ENCODE peak calls at places on chromosome 2, in four cellular contexts. D, B, L and G are unnamed samples.

GRCh38 chr2:118618279-118618678 is 229.2 kb downstream of the EN1 start:
- DNase-seq in L (no peak), D (no peak), B (no peak), G (no peak)

GRCh38 chr2:162086904-162087303 is 12.9 kb upstream of the DPP4 start:
- DNase-seq in B (no peak), D (peak; percentile 86), L (no peak), G (peak; percentile 85)

GRCh38 chr2:148184967-148185366 is 164.1 kb downstream of the MBD5 start:
- DNase-seq in B (no peak), D (no peak), L (no peak), G (no peak)

GRCh38 chr2:31275976-31276375 is 42.0 kb downstream of the EHD3 start:
- DNase-seq in L (peak; percentile 60), D (no peak), B (peak; percentile 48), G (no peak)

GRCh38 chr2:18701981-18702380 is 112.6 kb upstream of the NT5C1B start:
- DNase-seq in B (no peak), D (peak; percentile 96), L (no peak), G (peak; percentile 91)

GRCh38 chr2:120938132-120938771 is 202.6 kb downstream of the GLI2 start:
- DNase-seq in D (no peak), L (no peak), B (no peak), G (peak; percentile 24)

GRCh38 chr2:64655873-64656272 is 2.2 kb upstream of the SERTAD2 start:
- DNase-seq in B (no peak), D (no peak), L (no peak), G (no peak)

GRCh38 chr2:137945229-137945628 is 19.0 kb upstream of the HNMT start:
- DNase-seq in D (no peak), L (no peak), B (no peak), G (no peak)

GRCh38 chr2:206289391-206289790 is 14.9 kb downstream of the ZDBF2 start:
- DNase-seq in L (no peak), B (no peak), D (no peak), G (no peak)

GRCh38 chr2:110863726-110864125 is 131.4 kb downstream of the ACOXL start:
- DNase-seq in B (no peak), D (no peak), L (no peak), G (no peak)

GRCh38 chr2:216004408-216005283 is 8.7 kb downstream of the MREG start:
- DNase-seq in B (no peak), L (no peak), D (no peak), G (no peak)

GRCh38 chr2:66559672-66560071 is 124.7 kb downstream of the MEIS1 start:
- DNase-seq in B (no peak), L (no peak), D (no peak), G (peak; percentile 48)

GRCh38 chr2:86787701-86788100 is 3.0 kb downstream of the CD8A start:
- DNase-seq in B (no peak), D (no peak), L (no peak), G (no peak)

GRCh38 chr2:179720173-179720772 is 141.1 kb downstream of the ZNF385B start:
- DNase-seq in D (no peak), B (no peak), L (no peak), G (no peak)

GRCh38 chr2:218986148-218986761 is 1.3 kb upstream of the FEV start:
- DNase-seq in B (no peak), D (no peak), L (no peak), G (no peak)

GRCh38 chr2:10911291-10912075 is at the start of gene KCNF1:
- DNase-seq in L (no peak), B (no peak), D (peak; percentile 56), G (peak; percentile 60)

GRCh38 chr2:67156796-67157195 is 240.3 kb upstream of the ETAA1 start:
- DNase-seq in B (no peak), L (no peak), D (no peak), G (no peak)

GRCh38 chr2:44452184-44452583 is 90.4 kb downstream of the CAMKMT start:
- DNase-seq in D (no peak), B (no peak), L (no peak), G (no peak)

GRCh38 chr2:49175831-49176230 is 21.5 kb upstream of the FSHR start:
- DNase-seq in D (no peak), L (no peak), B (no peak), G (no peak)

GRCh38 chr2:180730976-180731375 is 249.4 kb upstream of the UBE2E3 start:
- DNase-seq in L (no peak), B (no peak), D (peak; percentile 54), G (peak; percentile 88)

GRCh38 chr2:86825728-86826386 is 35.1 kb upstream of the CD8A start:
- DNase-seq in L (no peak), D (no peak), B (no peak), G (no peak)

GRCh38 chr2:64221935-64222334 is 77.7 kb upstream of the PELI1 start:
- DNase-seq in L (no peak), D (no peak), B (no peak), G (no peak)

GRCh38 chr2:70766357-70767093 is 1.5 kb downstream of the ADD2 start:
- DNase-seq in D (no peak), L (no peak), B (no peak), G (no peak)

GRCh38 chr2:62065243-62065642 is 130.7 kb upstream of the B3GNT2 start:
- DNase-seq in B (no peak), D (no peak), L (no peak), G (no peak)

GRCh38 chr2:27627963-27628766 is 647 bp downstream of the CCDC121 start:
- DNase-seq in L (no peak), D (peak; percentile 95), B (no peak), G (peak; percentile 95)

GRCh38 chr2:184560603-184561002 is 37.7 kb upstream of the ZNF804A start:
- DNase-seq in L (no peak), D (no peak), B (no peak), G (no peak)

GRCh38 chr2:71792926-71793761 is 339.8 kb downstream of the DYSF start:
- DNase-seq in D (no peak), B (no peak), L (no peak), G (peak; percentile 23)

GRCh38 chr2:155372969-155373368 is 674.5 kb downstream of the KCNJ3 start:
- DNase-seq in L (no peak), B (no peak), D (peak; percentile 24), G (peak; percentile 26)

GRCh38 chr2:162509288-162509968 is 165.5 kb downstream of the GCA start:
- DNase-seq in B (no peak), L (no peak), D (no peak), G (no peak)

GRCh38 chr2:50777954-50778353 is 254.0 kb downstream of the NRXN1 start:
- DNase-seq in B (no peak), L (no peak), D (no peak), G (no peak)

GRCh38 chr2:130813722-130814121 is 23.0 kb upstream of the ARHGEF4 start:
- DNase-seq in D (no peak), L (no peak), B (no peak), G (no peak)

GRCh38 chr2:47072018-47072691 is 83.0 kb downstream of the STPG4 start:
- DNase-seq in L (peak; percentile 93), B (peak; percentile 87), D (peak; percentile 99), G (peak; percentile 98)

GRCh38 chr2:144430722-144431163 is 89.2 kb downstream of the ZEB2 start:
- DNase-seq in D (peak; percentile 69), B (no peak), L (no peak), G (peak; percentile 74)

GRCh38 chr2:229410946-229411345 is 139.9 kb upstream of the PID1 start:
- DNase-seq in L (no peak), B (no peak), D (no peak), G (no peak)

GRCh38 chr2:164600763-164601162 is 20.5 kb downstream of the GRB14 start:
- DNase-seq in L (no peak), B (no peak), D (no peak), G (no peak)

GRCh38 chr2:164605295-164605694 is 16.0 kb downstream of the GRB14 start:
- DNase-seq in L (no peak), B (no peak), D (peak; percentile 14), G (peak; percentile 30)

GRCh38 chr2:164595031-164595430 is 26.3 kb downstream of the GRB14 start:
- DNase-seq in L (no peak), B (no peak), D (no peak), G (peak; percentile 22)

GRCh38 chr2:164597988-164598387 is 23.3 kb downstream of the GRB14 start:
- DNase-seq in B (no peak), D (no peak), L (no peak), G (no peak)

DNA sequence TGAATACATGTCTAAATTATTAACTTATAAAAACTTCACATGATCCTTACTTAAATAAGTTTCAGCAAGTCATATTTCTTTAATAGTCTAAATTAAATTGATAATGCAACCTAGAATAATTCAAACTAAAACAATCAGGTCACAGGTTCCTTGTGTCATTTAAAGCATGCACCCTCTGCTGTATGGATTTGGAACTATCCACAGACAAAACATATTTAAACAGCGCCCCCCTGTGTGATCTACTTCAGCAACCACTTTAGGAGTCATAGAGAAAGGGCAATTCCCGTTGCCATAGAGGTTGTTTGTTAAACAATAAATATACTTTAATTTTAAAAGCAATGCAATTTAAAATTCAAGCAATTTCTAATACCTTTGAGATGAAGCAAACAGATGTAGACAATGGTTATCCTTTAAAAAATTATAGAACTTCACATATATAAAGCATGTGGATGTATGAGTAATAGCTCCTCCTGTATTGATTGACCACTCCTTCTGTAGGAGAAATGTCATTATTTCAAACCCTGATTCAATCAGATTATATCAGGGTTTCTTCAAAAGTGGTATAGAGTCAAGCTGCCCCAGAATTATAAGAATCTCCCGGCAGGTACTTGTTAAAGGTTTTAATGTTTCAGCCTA is 21.2 kb downstream of the GRB14 start:
- DNase-seq in L (no peak), B (no peak), D (peak; percentile 77), G (peak; percentile 82)
- TF ChIP-seq CTCF in L (peak; percentile 49), B (peak; percentile 77), D (peak; percentile 94), G (peak; percentile 84)

DNA sequence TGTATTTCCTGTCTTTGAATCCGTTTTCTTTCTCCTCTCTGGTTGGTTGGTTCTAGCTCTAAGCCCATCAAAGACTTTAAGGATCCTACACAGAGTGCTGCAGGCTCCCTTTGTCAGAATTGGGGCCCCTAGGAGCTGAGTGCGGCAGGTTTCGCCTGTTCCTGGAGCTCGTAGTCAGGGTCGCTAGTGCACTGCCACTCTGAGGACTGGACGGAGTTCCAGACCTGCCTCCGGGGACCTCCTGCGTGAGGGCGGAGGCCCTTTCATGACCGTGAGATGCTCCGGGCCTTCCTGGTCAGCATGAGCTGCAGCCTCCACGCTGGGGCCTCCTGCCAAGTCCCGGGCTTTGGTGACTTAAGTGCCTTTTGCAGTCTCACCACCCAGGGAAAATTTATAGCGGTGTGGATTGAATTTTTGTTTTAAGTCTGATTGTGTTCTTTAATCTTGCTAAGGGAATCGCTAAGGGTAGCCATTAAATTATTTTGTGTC is 33.7 kb downstream of the CHRNA1 start:
- DNase-seq in D (no peak), L (no peak), B (no peak), G (no peak)
- H3K4me3 ChIP-seq in D (peak overlapping the region; percentile 55), L (peak overlapping the region; percentile 24), B (peak overlapping the region; percentile 65), G (peak overlapping the region; percentile 45)

DNA sequence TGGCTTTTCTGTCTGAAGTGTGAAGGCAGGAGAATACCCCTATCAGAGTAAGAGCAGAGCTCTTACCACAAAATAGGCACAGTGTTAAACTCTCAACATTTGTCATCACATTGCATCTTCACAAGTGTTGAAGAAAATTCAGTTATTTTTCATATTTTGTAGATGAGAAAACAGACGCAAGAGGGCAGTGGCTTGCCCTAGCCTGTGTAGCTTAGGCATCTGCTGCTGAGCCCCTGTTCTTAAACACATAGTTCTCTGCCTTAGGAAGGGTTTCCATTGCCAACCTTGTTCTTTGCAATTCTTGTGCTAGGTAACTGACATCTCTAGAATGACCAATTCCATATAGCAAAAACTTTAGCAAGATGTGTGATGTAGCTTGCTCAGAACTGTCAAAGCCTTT is 112.7 kb upstream of the RMDN2 start:
- DNase-seq in B (no peak), D (peak; percentile 30), L (no peak), G (peak; percentile 32)
- TF ChIP-seq CTCF in B (peak; percentile 22), D (peak; percentile 32), L (no peak), G (peak; percentile 27)

GRCh38 chr2:3650140-3650944 is 7.7 kb upstream of the ALLC start:
- DNase-seq in B (no peak), D (no peak), L (no peak), G (no peak)
- H3K4me3 ChIP-seq in B (no peak overlapping the region), D (no peak overlapping the region), L (no peak overlapping the region), G (no peak overlapping the region)

GRCh38 chr2:45649457-45649854 is 2.0 kb upstream of the PRKCE start:
- DNase-seq in L (no peak), B (no peak), D (peak; percentile 45), G (peak; percentile 29)
- TF ChIP-seq CTCF in L (no peak), B (no peak), D (no peak), G (no peak)